ENCODE peak calls at places on chromosome 14, in nine cellular contexts. Y is coronary artery; X is GM12864; F is effector memory CD4-positive, alpha-beta T cell; B is H7; M is astrocyte of the spinal cord; G is CD8-positive, alpha-beta T cell; Q is hepatocyte; P is psoas muscle. L is an unnamed sample.
A peak's percentile ranks its signal among the peaks of the same experiment; 100 is the strongest.

GRCh38 chr14:100762089-100762515 is 35.4 kb downstream of the DLK1 start:
- DNase-seq in X (no peak), B (no peak), G (no peak), M (peak; percentile 74), F (no peak), Q (no peak), Y (no peak), P (no peak), L (no peak)

GRCh38 chr14:57933363-57933762 is 67.5 kb upstream of the SLC35F4 start:
- DNase-seq in B (no peak), P (no peak), F (no peak), Q (no peak), G (no peak), M (no peak), Y (no peak), X (no peak), L (no peak)

GRCh38 chr14:58071341-58071740 is 80.7 kb downstream of the ARMH4 start:
- DNase-seq in M (no peak), P (no peak), Q (no peak), G (no peak), B (no peak), F (no peak), Y (no peak), X (no peak), L (no peak)

GRCh38 chr14:98758440-98758839 is 513.6 kb downstream of the BCL11B start:
- DNase-seq in M (no peak), G (no peak), B (no peak), X (no peak), P (no peak), Q (no peak), F (no peak), Y (no peak), L (no peak)

GRCh38 chr14:30656190-30656632 is 34.1 kb downstream of the SCFD1 start:
- DNase-seq in X (peak; percentile 2), Q (peak; percentile 39), G (peak; percentile 15), F (no peak), M (peak; percentile 13), P (no peak), Y (no peak), B (peak; percentile 13), L (peak; percentile 47)

GRCh38 chr14:63542231-63542999 is 762 bp downstream of the PPP2R5E start:
- DNase-seq in M (no peak), X (no peak), Y (no peak), Q (peak; percentile 50), P (no peak), B (peak; percentile 68), G (peak; percentile 7), F (peak; percentile 3), L (peak; percentile 51)

GRCh38 chr14:35867280-35867629 is 41.1 kb downstream of the BRMS1L start:
- DNase-seq in X (no peak), F (no peak), P (no peak), Q (no peak), B (no peak), G (no peak), M (no peak), Y (no peak), L (no peak)

GRCh38 chr14:30527196-30527595 is 31.8 kb upstream of the G2E3 start:
- DNase-seq in B (no peak), Q (no peak), Y (no peak), X (no peak), G (no peak), F (no peak), M (no peak), P (no peak), L (no peak)

GRCh38 chr14:79275367-79275655 is 936.0 kb downstream of the DIO2 start:
- DNase-seq in F (no peak), Y (no peak), X (no peak), P (no peak), M (no peak), B (no peak), Q (no peak), G (no peak), L (no peak)

GRCh38 chr14:96264200-96264553 is 8.2 kb downstream of the BDKRB1 start:
- DNase-seq in M (no peak), Q (no peak), G (no peak), Y (no peak), P (no peak), B (no peak), F (no peak), X (no peak), L (no peak)

GRCh38 chr14:48560421-48560820 is 885.0 kb upstream of the MDGA2 start:
- DNase-seq in P (no peak), Y (no peak), B (no peak), F (no peak), M (no peak), X (no peak), G (no peak), Q (peak; percentile 48), L (no peak)

GRCh38 chr14:26008290-26008689 is 589.5 kb downstream of the NOVA1 start:
- DNase-seq in Q (peak; percentile 8), M (no peak), F (no peak), B (peak; percentile 7), Y (no peak), P (no peak), X (no peak), G (no peak), L (no peak)

GRCh38 chr14:75258079-75258802 is 20.4 kb upstream of the FOS start:
- DNase-seq in X (no peak), F (no peak), B (no peak), Q (peak; percentile 59), G (no peak), Y (peak; percentile 87), M (peak; percentile 14), P (peak; percentile 76), L (no peak)

GRCh38 chr14:75259510-75259855 is 19.1 kb upstream of the FOS start:
- DNase-seq in Y (no peak), Q (peak; percentile 62), X (no peak), M (peak; percentile 79), B (peak; percentile 24), G (no peak), F (no peak), P (no peak), L (no peak)

GRCh38 chr14:75262641-75263040 is 16.0 kb upstream of the FOS start:
- DNase-seq in B (no peak), G (no peak), X (no peak), M (no peak), F (no peak), Q (no peak), Y (no peak), P (no peak), L (no peak)

GRCh38 chr14:75258803-75259509 is 19.7 kb upstream of the FOS start:
- DNase-seq in B (peak; percentile 96), Q (peak; percentile 100), Y (peak; percentile 99), P (peak; percentile 98), G (peak; percentile 100), M (peak; percentile 100), X (peak; percentile 99), F (peak; percentile 100), L (peak; percentile 99)

DNA sequence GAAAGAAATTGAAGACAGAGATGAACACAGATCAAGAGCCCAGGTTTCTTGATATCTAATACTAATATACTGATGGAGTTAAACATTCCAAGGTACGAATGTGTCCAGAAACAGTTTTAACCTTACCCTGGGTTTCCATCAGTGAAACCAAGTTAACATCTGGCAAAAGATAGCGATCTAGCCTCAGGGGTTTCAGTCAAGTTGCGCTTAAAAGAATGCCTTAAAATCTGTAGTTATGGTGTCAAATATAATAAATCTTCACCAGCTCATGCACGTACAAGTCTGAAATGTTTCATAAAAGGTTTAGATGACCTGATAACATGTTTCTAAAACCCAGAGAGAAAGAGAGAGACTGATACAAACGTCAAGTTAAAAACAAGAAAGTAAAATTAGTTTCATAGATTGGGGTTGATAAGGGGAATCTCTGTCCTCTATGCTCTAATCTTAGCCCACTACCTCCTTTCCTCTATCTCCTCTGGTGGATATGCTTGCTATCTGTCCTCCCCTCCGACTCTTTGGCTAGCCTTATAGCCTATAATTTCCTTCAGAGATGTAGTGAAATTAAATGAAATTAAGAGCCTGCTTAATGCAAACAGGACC is 18.6 kb upstream of the FOS start:
- DNase-seq in G (no peak), Q (no peak), P (no peak), B (no peak), M (no peak), F (no peak), Y (no peak), X (no peak), L (no peak)
- H3K4me3 ChIP-seq in G (no peak overlapping the region), Q (no peak overlapping the region), P (no peak overlapping the region), B (no peak overlapping the region), M (no peak overlapping the region), F (no peak overlapping the region), Y (no peak overlapping the region), X (no peak overlapping the region), L (no peak overlapping the region)

DNA sequence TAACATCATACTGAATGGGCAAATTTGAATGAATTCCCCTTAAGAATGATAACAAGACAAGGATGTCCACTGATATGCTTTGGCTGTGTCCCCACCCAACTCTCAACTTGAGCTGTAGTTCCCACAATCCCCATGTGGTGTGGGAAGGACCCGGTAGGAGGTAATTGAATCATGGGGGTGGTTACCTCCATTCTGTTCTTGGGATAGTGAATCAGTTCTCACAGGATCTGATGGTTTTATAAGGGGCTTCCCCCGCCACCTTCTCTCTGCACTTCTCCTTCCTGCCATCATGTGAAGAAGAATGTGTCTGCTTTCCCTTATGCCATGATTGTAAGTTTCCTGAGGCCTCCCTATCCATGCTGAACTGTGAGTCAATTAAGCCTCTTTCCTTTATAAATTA is 29.3 kb downstream of the MED6 start:
- DNase-seq in F (no peak), B (no peak), X (no peak), Y (no peak), Q (no peak), M (no peak), P (no peak), G (no peak), L (no peak)
- H3K4me3 ChIP-seq in F (no peak overlapping the region), B (no peak overlapping the region), X (no peak overlapping the region), Y (no peak overlapping the region), Q (no peak overlapping the region), M (no peak overlapping the region), P (no peak overlapping the region), G (no peak overlapping the region), L (no peak overlapping the region)

DNA sequence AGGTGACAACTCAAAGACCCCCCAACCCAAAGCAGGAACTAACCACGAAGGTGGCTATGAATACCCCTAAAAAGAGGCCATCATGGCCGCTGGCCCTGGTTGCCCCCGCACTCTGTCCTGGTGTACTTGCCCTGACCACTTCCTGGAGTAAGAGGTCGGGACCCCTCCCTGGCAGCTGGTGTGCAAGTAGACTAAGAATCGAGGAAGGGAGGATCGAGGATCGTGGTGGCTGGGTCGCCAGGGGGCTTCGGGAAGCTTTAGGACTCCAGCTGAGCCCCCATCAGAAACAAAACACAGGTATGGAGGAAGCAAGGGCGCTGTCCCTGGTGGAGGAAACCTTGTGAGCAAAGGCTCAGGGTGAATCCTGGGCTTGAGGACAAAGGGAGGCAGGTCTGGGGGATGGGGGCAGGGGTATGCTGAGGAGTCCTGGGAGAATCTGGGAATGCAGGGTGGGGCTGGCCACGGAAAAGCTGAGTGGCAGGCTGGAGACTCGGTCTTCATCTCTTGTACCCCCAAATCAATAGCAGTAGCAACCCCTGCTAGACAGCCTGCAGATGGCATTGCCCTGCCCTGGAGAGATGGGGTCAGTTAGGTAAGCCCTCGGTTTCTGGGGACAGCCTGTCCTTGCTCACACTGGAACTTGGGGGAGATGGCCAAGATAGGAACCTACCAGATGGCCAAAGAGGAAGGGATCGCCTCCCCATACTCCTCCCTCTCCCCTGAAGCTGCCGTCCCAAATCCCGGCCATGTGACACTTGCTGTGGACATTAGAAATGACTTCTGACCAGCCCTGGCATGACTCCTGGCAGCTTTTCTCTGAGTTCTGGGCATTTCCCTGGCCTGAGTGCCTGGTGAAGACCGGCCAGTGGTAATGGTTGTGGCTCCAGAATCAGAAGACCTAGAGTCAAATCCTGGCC is 45.3 kb upstream of the ESRRB start:
- DNase-seq in F (no peak), B (peak; percentile 36), G (no peak), Q (no peak), M (no peak), P (no peak), Y (no peak), X (no peak), L (no peak)
- H3K4me3 ChIP-seq in F (no peak overlapping the region), B (no peak overlapping the region), G (no peak overlapping the region), Q (no peak overlapping the region), M (no peak overlapping the region), P (no peak overlapping the region), Y (no peak overlapping the region), X (no peak overlapping the region), L (no peak overlapping the region)

GRCh38 chr14:92520102-92520651 is 6.6 kb downstream of the RIN3 start:
- DNase-seq in Q (no peak), B (no peak), F (no peak), X (no peak), Y (no peak), P (no peak), M (no peak), G (no peak), L (no peak)
- H3K4me3 ChIP-seq in Q (no peak overlapping the region), B (no peak overlapping the region), F (no peak overlapping the region), X (no peak overlapping the region), Y (no peak overlapping the region), P (no peak overlapping the region), M (no peak overlapping the region), G (no peak overlapping the region), L (no peak overlapping the region)

L was measured in right cardiac atrium.